ENCODE peak calls at places on chromosomes 13 and 19, in eight cellular contexts. G is small intestine; F is NCI-H2171 treated with DMSO at 0.1 percent for 48 hours; L is HEK293T; A is activated CD8-positive, alpha-beta memory T cell treated with anti-CD3 and anti-CD28 coated beads, Interleukin-2, amount 50 U/mL, for 48 hours; R is COR-L47; H is left colon; U is NCI-H1105 treated with DMSO at 0.1 percent for 48 hours. T is an unnamed sample.

GRCh38 chr13:43258771-43259170 is 235.4 kb downstream of the DNAJC15 start:
- DNase-seq in F (no peak), R (no peak), U (no peak), A (no peak), L (no peak), G (no peak), H (no peak), T (no peak)

GRCh38 chr13:87903568-87903967 is 232.4 kb downstream of the SLITRK5 start:
- DNase-seq in F (no peak), R (no peak), A (no peak), L (no peak), G (no peak), U (no peak), H (no peak), T (no peak)

GRCh38 chr13:50174630-50175029 is 159.4 kb downstream of the KCNRG start:
- DNase-seq in G (no peak), L (no peak), H (no peak), A (no peak), R (no peak), U (no peak), F (no peak), T (no peak)

GRCh38 chr13:49454388-49455015 is 10.4 kb downstream of the SETDB2 start:
- DNase-seq in R (no peak), L (no peak), F (no peak), G (no peak), H (no peak), U (no peak), A (no peak), T (no peak)

GRCh38 chr19:45637890-45638667 is 1.1 kb downstream of the EML2 start:
- DNase-seq in F (no peak), L (no peak), R (no peak), G (no peak), H (peak), U (no peak), A (no peak), T (no peak)

GRCh38 chr13:47036291-47037008 is 139.6 kb upstream of the HTR2A start:
- DNase-seq in A (no peak), R (no peak), G (no peak), U (no peak), L (no peak), H (no peak), F (no peak), T (no peak)

GRCh38 chr13:110479215-110479545 is 82.3 kb downstream of the RAB20 start:
- DNase-seq in H (no peak), G (no peak), A (no peak), F (no peak), U (no peak), R (no peak), L (no peak), T (no peak)

GRCh38 chr19:29457413-29457812 is 68.4 kb upstream of the VSTM2B start:
- DNase-seq in A (no peak), U (no peak), R (no peak), H (no peak), L (no peak), G (no peak), F (no peak), T (no peak)

GRCh38 chr19:18254546-18255500 is 19.4 kb downstream of the IQCN start:
- DNase-seq in G (peak), R (peak), H (peak), A (no peak), L (no peak), F (peak), U (peak), T (no peak)

GRCh38 chr19:7312816-7313215 is 18.6 kb upstream of the INSR start:
- DNase-seq in U (no peak), A (no peak), H (no peak), G (no peak), R (no peak), F (no peak), L (no peak), T (no peak)

GRCh38 chr13:67231481-67231940 is 1.4 kb upstream of the PCDH9 start:
- DNase-seq in F (peak), A (no peak), H (no peak), G (no peak), U (no peak), R (no peak), L (no peak), T (peak)

GRCh38 chr13:111472559-111473460 is 152.4 kb downstream of the TEX29 start:
- DNase-seq in L (no peak), H (no peak), A (no peak), U (no peak), G (no peak), R (no peak), F (no peak), T (no peak)

GRCh38 chr19:8511573-8512101 is 2.3 kb downstream of the ZNF414 start:
- DNase-seq in A (no peak), F (no peak), G (no peak), L (peak), U (no peak), H (peak), R (no peak), T (no peak)

GRCh38 chr13:96525715-96526114 is 435.8 kb downstream of the HS6ST3 start:
- DNase-seq in R (no peak), A (no peak), U (no peak), H (no peak), L (no peak), F (no peak), G (peak), T (no peak)

GRCh38 chr13:114053026-114053425 is 79.2 kb upstream of the C13orf46 start:
- DNase-seq in G (no peak), A (no peak), F (no peak), R (no peak), H (no peak), L (no peak), U (no peak), T (no peak)

GRCh38 chr13:66210677-66211076 is 1019.5 kb downstream of the PCDH9 start:
- DNase-seq in H (no peak), G (no peak), R (no peak), F (no peak), U (no peak), A (no peak), L (no peak), T (no peak)

GRCh38 chr13:27251166-27252088 is at the start of gene RPL21:
- DNase-seq in H (peak), U (peak), L (peak), R (peak), A (peak), G (peak), F (peak), T (peak)

GRCh38 chr13:101049166-101049850 is 367.0 kb downstream of the NALCN start:
- DNase-seq in U (no peak), G (no peak), A (no peak), F (no peak), R (no peak), L (no peak), H (no peak), T (no peak)

GRCh38 chr19:6521718-6522646 is 8.8 kb upstream of the TNFSF9 start:
- DNase-seq in G (peak), H (peak), R (no peak), U (no peak), F (no peak), A (peak), L (no peak), T (no peak)

GRCh38 chr19:57903298-57904174 is 12.9 kb downstream of the ZNF417 start:
- DNase-seq in U (peak), F (peak), G (peak), H (no peak), A (no peak), R (peak), L (no peak), T (peak)

GRCh38 chr13:43786766-43787517 is at the start of gene ENOX1:
- DNase-seq in A (peak), L (peak), G (peak), R (peak), F (peak), U (peak), H (peak), T (peak)

GRCh38 chr13:31018511-31018910 is 86.1 kb downstream of the TEX26 start:
- DNase-seq in F (no peak), H (no peak), L (no peak), U (no peak), A (no peak), G (no peak), R (no peak), T (no peak)

GRCh38 chr19:32852216-32852615 is 17.4 kb downstream of the SLC7A9 start:
- DNase-seq in U (no peak), A (no peak), R (no peak), L (no peak), F (no peak), H (no peak), G (no peak), T (no peak)

T was measured in NCI-H1694 treated with DMSO at 0.1 percent for 48 hours.